ENCODE peak calls at places on chromosomes 11 and 22, in eight cellular contexts. Q is iris pigment epithelial cell, J is NAMALWA, I is NCI-H146, O is neural progenitor cell, P is A673, D is osteocyte, U is OCI-LY7. S is an unnamed sample.

GRCh38 chr22:44359496-44360110 is 46.9 kb upstream of the SHISAL1 start:
- DNase-seq in Q (no peak), J (no peak), I (no peak), O (no peak), P (no peak), D (no peak), U (no peak), S (no peak)

GRCh38 chr22:33049125-33049729 is 9.0 kb downstream of the SYN3 start:
- DNase-seq in Q (peak), J (peak), I (peak), O (peak), P (peak), D (no peak), U (peak), S (peak)

GRCh38 chr11:60872952-60873524 is 5.7 kb downstream of the ZP1 start:
- DNase-seq in Q (peak), J (no peak), I (no peak), O (peak), P (no peak), D (no peak), U (no peak), S (peak)

GRCh38 chr11:57210731-57211335 is 26.2 kb downstream of the APLNR start:
- DNase-seq in Q (no peak), J (no peak), I (no peak), O (no peak), P (no peak), D (no peak), U (no peak), S (no peak)

GRCh38 chr22:23485490-23485889 is 94.6 kb downstream of the IGLL1 start:
- DNase-seq in Q (no peak), J (no peak), I (no peak), O (no peak), P (no peak), D (no peak), U (no peak), S (no peak)

GRCh38 chr11:68302256-68303054 is 9.9 kb upstream of the LRP5 start:
- DNase-seq in Q (peak), J (no peak), I (peak), O (no peak), P (no peak), D (no peak), U (no peak), S (no peak)

GRCh38 chr22:35357883-35358621 is 22.8 kb upstream of the HMOX1 start:
- DNase-seq in Q (no peak), J (no peak), I (no peak), O (no peak), P (no peak), D (no peak), U (no peak), S (no peak)

GRCh38 chr11:35163209-35163608 is 24.2 kb downstream of the CD44 start:
- DNase-seq in Q (no peak), J (no peak), I (no peak), O (no peak), P (peak), D (no peak), U (no peak), S (no peak)

GRCh38 chr22:24315367-24315781 is 44.7 kb downstream of the SPECC1L start:
- DNase-seq in Q (peak), J (no peak), I (no peak), O (no peak), P (no peak), D (no peak), U (no peak), S (no peak)

GRCh38 chr11:50187220-50187619 is 154.5 kb downstream of the OR4C45 start:
- DNase-seq in Q (no peak), J (no peak), I (no peak), O (no peak), P (peak), D (no peak), U (no peak), S (no peak)

GRCh38 chr11:17771841-17772401 is 37.3 kb downstream of the KCNC1 start:
- DNase-seq in Q (no peak), J (no peak), I (no peak), O (no peak), P (no peak), D (no peak), U (no peak), S (no peak)

S was measured in fibroblast of pulmonary artery.